ENCODE peak calls at places on chromosomes 4 and X, in six cellular contexts. C is NCI-H1694 treated with DMSO at 0.1 percent for 48 hours, D is OCI-LY7, B is fibroblast of pulmonary artery, L is spleen, K is endothelial cell. V is an unnamed sample.

GRCh38 chrX:152638443-152638904 is 779 bp downstream of the GABRQ start:
- DNase-seq in C (no peak), D (no peak), B (no peak), L (no peak), K (no peak), V (no peak)

GRCh38 chr4:74328501-74328900 is 20.2 kb downstream of the EPGN start:
- DNase-seq in C (no peak), D (no peak), B (no peak), L (no peak), K (no peak), V (peak; percentile 23)

GRCh38 chr4:86038037-86038436 is 321.8 kb downstream of the MAPK10 start:
- DNase-seq in C (no peak), D (no peak), B (no peak), L (no peak), K (no peak), V (no peak)

GRCh38 chrX:41591906-41592305 is 96.9 kb upstream of the GPR34 start:
- DNase-seq in C (no peak), D (no peak), B (no peak), L (no peak), K (no peak), V (no peak)

GRCh38 chr4:99615210-99615834 is 40.7 kb downstream of the MTTP start:
- DNase-seq in C (no peak), D (no peak), B (no peak), L (no peak), K (no peak), V (no peak)

GRCh38 chr4:52825311-52826090 is 36.6 kb upstream of the RASL11B start:
- DNase-seq in C (no peak), D (no peak), B (no peak), L (no peak), K (no peak), V (no peak)

GRCh38 chr4:186904104-186904503 is 180.4 kb upstream of the FAT1 start:
- DNase-seq in C (no peak), D (no peak), B (peak; percentile 91), L (no peak), K (no peak), V (peak; percentile 86)

GRCh38 chr4:8306511-8307021 is 37.0 kb downstream of the HTRA3 start:
- DNase-seq in C (no peak), D (no peak), B (peak; percentile 11), L (peak; percentile 67), K (no peak), V (no peak)

GRCh38 chrX:55710701-55711100 is 6.8 kb upstream of the RRAGB start:
- DNase-seq in C (no peak), D (no peak), B (peak; percentile 65), L (no peak), K (no peak), V (peak; percentile 55)

GRCh38 chrX:150643271-150643670 is 49.9 kb upstream of the MTMR1 start:
- DNase-seq in C (peak; percentile 3), D (no peak), B (peak; percentile 17), L (no peak), K (no peak), V (no peak)

GRCh38 chr4:128844931-128845330 is 35.4 kb downstream of the JADE1 start:
- DNase-seq in C (no peak), D (no peak), B (no peak), L (no peak), K (no peak), V (no peak)

GRCh38 chrX:41889317-41890025 is 33.9 kb downstream of the CASK start:
- DNase-seq in C (no peak), D (no peak), B (peak; percentile 35), L (no peak), K (no peak), V (peak; percentile 36)

GRCh38 chr4:29046166-29046565 is 1674.0 kb upstream of the PCDH7 start:
- DNase-seq in C (no peak), D (no peak), B (peak; percentile 58), L (no peak), K (no peak), V (peak; percentile 4)

GRCh38 chr4:147596377-147596776 is 20.8 kb upstream of the TMEM184C start:
- DNase-seq in C (no peak), D (no peak), B (no peak), L (no peak), K (no peak), V (peak; percentile 29)

GRCh38 chr4:67106846-67107467 is 438.3 kb downstream of the CENPC start:
- DNase-seq in C (peak; percentile 51), D (no peak), B (no peak), L (no peak), K (no peak), V (no peak)

GRCh38 chrX:78746496-78746895 is 1.0 kb upstream of the LPAR4 start:
- DNase-seq in C (no peak), D (no peak), B (no peak), L (no peak), K (no peak), V (no peak)

GRCh38 chr4:171674781-171675180 is 138.4 kb upstream of the GALNTL6 start:
- DNase-seq in C (no peak), D (no peak), B (no peak), L (no peak), K (no peak), V (no peak)

GRCh38 chr4:153248641-153249198 is 44.5 kb downstream of the TRIM2 start:
- DNase-seq in C (no peak), D (no peak), B (no peak), L (peak; percentile 80), K (no peak), V (no peak)

GRCh38 chr4:6092971-6093370 is 74.7 kb upstream of the C4orf50 start:
- DNase-seq in C (no peak), D (no peak), B (no peak), L (no peak), K (no peak), V (no peak)

GRCh38 chrX:103398321-103398937 is 22.1 kb downstream of the BEX3 start:
- DNase-seq in C (no peak), D (no peak), B (peak; percentile 90), L (no peak), K (no peak), V (peak; percentile 79)

GRCh38 chr4:144399927-144400326 is 246.0 kb upstream of the HHIP start:
- DNase-seq in C (no peak), D (no peak), B (peak; percentile 95), L (no peak), K (no peak), V (peak; percentile 30)

V was measured in fibroblast of villous mesenchyme.